ENCODE peak calls at places on chromosomes 5 and 9, in six cellular contexts. One of them, this sample, is unnamed.

GRCh38 chr5:98899456-98899855 is 29.4 kb downstream of the CHD1 start:
- DNase-seq in adipocyte: no peak
- DNase-seq in T47D: no peak
- DNase-seq in fibroblast of the aortic adventitia: no peak
- DNase-seq in retina: peak
- DNase-seq in RWPE1: no peak
- DNase-seq in this sample: no peak

GRCh38 chr9:116806075-116806474 is 119.0 kb downstream of the TRIM32 start:
- DNase-seq in adipocyte: peak
- DNase-seq in T47D: peak
- DNase-seq in fibroblast of the aortic adventitia: peak
- DNase-seq in retina: no peak
- DNase-seq in RWPE1: peak
- DNase-seq in this sample: no peak

GRCh38 chr5:156473271-156473935 is 146.4 kb downstream of the SGCD start:
- DNase-seq in adipocyte: peak
- DNase-seq in T47D: no peak
- DNase-seq in fibroblast of the aortic adventitia: peak
- DNase-seq in retina: no peak
- DNase-seq in RWPE1: peak
- DNase-seq in this sample: no peak

GRCh38 chr5:56343988-56344387 is 110.9 kb upstream of the ANKRD55 start:
- DNase-seq in adipocyte: no peak
- DNase-seq in T47D: no peak
- DNase-seq in fibroblast of the aortic adventitia: no peak
- DNase-seq in retina: no peak
- DNase-seq in RWPE1: no peak
- DNase-seq in this sample: no peak

GRCh38 chr5:130227699-130228098 is 323.4 kb downstream of the CHSY3 start:
- DNase-seq in adipocyte: no peak
- DNase-seq in T47D: no peak
- DNase-seq in fibroblast of the aortic adventitia: no peak
- DNase-seq in retina: no peak
- DNase-seq in RWPE1: no peak
- DNase-seq in this sample: no peak

GRCh38 chr5:81359108-81359507 is 34.8 kb downstream of the ACOT12 start:
- DNase-seq in adipocyte: no peak
- DNase-seq in T47D: no peak
- DNase-seq in fibroblast of the aortic adventitia: no peak
- DNase-seq in retina: no peak
- DNase-seq in RWPE1: no peak
- DNase-seq in this sample: no peak

GRCh38 chr5:150582281-150582791 is 58.1 kb upstream of the SYNPO start:
- DNase-seq in adipocyte: peak
- DNase-seq in T47D: no peak
- DNase-seq in fibroblast of the aortic adventitia: no peak
- DNase-seq in retina: peak
- DNase-seq in RWPE1: no peak
- DNase-seq in this sample: no peak

GRCh38 chr9:27273186-27273585 is 23.8 kb downstream of the EQTN start:
- DNase-seq in adipocyte: no peak
- DNase-seq in T47D: no peak
- DNase-seq in fibroblast of the aortic adventitia: no peak
- DNase-seq in retina: no peak
- DNase-seq in RWPE1: no peak
- DNase-seq in this sample: no peak

GRCh38 chr9:82923410-82924242 is 139.3 kb downstream of the RASEF start:
- DNase-seq in adipocyte: no peak
- DNase-seq in T47D: peak
- DNase-seq in fibroblast of the aortic adventitia: no peak
- DNase-seq in retina: peak
- DNase-seq in RWPE1: no peak
- DNase-seq in this sample: no peak

GRCh38 chr9:13689925-13690324 is 410.4 kb upstream of the MPDZ start:
- DNase-seq in adipocyte: no peak
- DNase-seq in T47D: no peak
- DNase-seq in fibroblast of the aortic adventitia: no peak
- DNase-seq in retina: no peak
- DNase-seq in RWPE1: no peak
- DNase-seq in this sample: no peak

GRCh38 chr5:178602752-178603151 is 12.6 kb upstream of the COL23A1 start:
- DNase-seq in adipocyte: no peak
- DNase-seq in T47D: peak
- DNase-seq in fibroblast of the aortic adventitia: peak
- DNase-seq in retina: no peak
- DNase-seq in RWPE1: no peak
- DNase-seq in this sample: no peak

GRCh38 chr9:71032779-71033178 is 88.6 kb downstream of the TRPM3 start:
- DNase-seq in adipocyte: no peak
- DNase-seq in T47D: no peak
- DNase-seq in fibroblast of the aortic adventitia: no peak
- DNase-seq in retina: no peak
- DNase-seq in RWPE1: no peak
- DNase-seq in this sample: no peak

GRCh38 chr5:14440598-14441401 is 140.8 kb upstream of the OTULINL start:
- DNase-seq in adipocyte: peak
- DNase-seq in T47D: no peak
- DNase-seq in fibroblast of the aortic adventitia: peak
- DNase-seq in retina: peak
- DNase-seq in RWPE1: no peak
- DNase-seq in this sample: no peak

GRCh38 chr9:5748438-5748837 is 84.5 kb downstream of the ERMP1 start:
- DNase-seq in adipocyte: no peak
- DNase-seq in T47D: no peak
- DNase-seq in fibroblast of the aortic adventitia: no peak
- DNase-seq in retina: no peak
- DNase-seq in RWPE1: no peak
- DNase-seq in this sample: no peak

GRCh38 chr9:131635285-131635684 is 90.0 kb downstream of the PRRT1B start:
- DNase-seq in adipocyte: peak
- DNase-seq in T47D: peak
- DNase-seq in fibroblast of the aortic adventitia: peak
- DNase-seq in retina: no peak
- DNase-seq in RWPE1: peak
- DNase-seq in this sample: no peak

GRCh38 chr5:78920604-78921003 is 64.5 kb downstream of the ARSB start:
- DNase-seq in adipocyte: peak
- DNase-seq in T47D: peak
- DNase-seq in fibroblast of the aortic adventitia: peak
- DNase-seq in retina: no peak
- DNase-seq in RWPE1: no peak
- DNase-seq in this sample: no peak

GRCh38 chr9:78133751-78134150 is 102.1 kb upstream of the CEP78 start:
- DNase-seq in adipocyte: no peak
- DNase-seq in T47D: no peak
- DNase-seq in fibroblast of the aortic adventitia: no peak
- DNase-seq in retina: no peak
- DNase-seq in RWPE1: no peak
- DNase-seq in this sample: no peak

GRCh38 chr5:87359106-87359505 is 53.6 kb downstream of the CCNH start:
- DNase-seq in adipocyte: no peak
- DNase-seq in T47D: no peak
- DNase-seq in fibroblast of the aortic adventitia: no peak
- DNase-seq in retina: no peak
- DNase-seq in RWPE1: no peak
- DNase-seq in this sample: no peak

GRCh38 chr5:32233696-32234447 is 59.8 kb upstream of the GOLPH3 start:
- DNase-seq in adipocyte: peak
- DNase-seq in T47D: peak
- DNase-seq in fibroblast of the aortic adventitia: peak
- DNase-seq in retina: no peak
- DNase-seq in RWPE1: no peak
- DNase-seq in this sample: no peak

GRCh38 chr9:2359821-2360220 is 261.8 kb upstream of the VLDLR start:
- DNase-seq in adipocyte: no peak
- DNase-seq in T47D: no peak
- DNase-seq in fibroblast of the aortic adventitia: no peak
- DNase-seq in retina: peak
- DNase-seq in RWPE1: no peak
- DNase-seq in this sample: no peak

GRCh38 chr9:117779760-117780159 is 75.6 kb downstream of the TLR4 start:
- DNase-seq in adipocyte: no peak
- DNase-seq in T47D: no peak
- DNase-seq in fibroblast of the aortic adventitia: no peak
- DNase-seq in retina: no peak
- DNase-seq in RWPE1: no peak
- DNase-seq in this sample: no peak

GRCh38 chr9:137077758-137078693 is 709 bp downstream of the UAP1L1 start:
- DNase-seq in adipocyte: peak
- DNase-seq in T47D: no peak
- DNase-seq in fibroblast of the aortic adventitia: no peak
- DNase-seq in retina: no peak
- DNase-seq in RWPE1: no peak
- DNase-seq in this sample: no peak

GRCh38 chr5:96934291-96934694 is 1.6 kb upstream of the LNPEP start:
- DNase-seq in adipocyte: no peak
- DNase-seq in T47D: peak
- DNase-seq in fibroblast of the aortic adventitia: peak
- DNase-seq in retina: no peak
- DNase-seq in RWPE1: peak
- DNase-seq in this sample: no peak

This sample was measured in GM12892.